ENCODE peak calls at places on chromosomes 12 and 14, in four cellular contexts. One of them, this sample, is unnamed. For H3K27me3, the result is how much of the 10 kb centered on the place peaks cover.

GRCh38 chr12:123028475-123028874 is 48.0 kb downstream of the ARL6IP4 start:
- DNase-seq in heart left ventricle: no peak
- DNase-seq in cardiac muscle cell: no peak
- DNase-seq in brain microvascular endothelial cell: no peak
- DNase-seq in this sample: no peak

GRCh38 chr12:25692115-25693035 is 139.3 kb upstream of the LMNTD1 start:
- DNase-seq in heart left ventricle: no peak
- DNase-seq in cardiac muscle cell: peak
- DNase-seq in brain microvascular endothelial cell: peak
- DNase-seq in this sample: no peak

GRCh38 chr12:40099423-40099853 is 6.4 kb downstream of the SLC2A13 start:
- DNase-seq in heart left ventricle: no peak
- DNase-seq in cardiac muscle cell: peak
- DNase-seq in brain microvascular endothelial cell: no peak
- DNase-seq in this sample: no peak

GRCh38 chr14:106842687-106843086 is 1316.3 kb downstream of the TMEM121 start:
- DNase-seq in heart left ventricle: no peak
- DNase-seq in cardiac muscle cell: no peak
- DNase-seq in brain microvascular endothelial cell: no peak
- DNase-seq in this sample: no peak

GRCh38 chr12:93176166-93176565 is 201.6 kb upstream of the NUDT4 start:
- DNase-seq in heart left ventricle: no peak
- DNase-seq in cardiac muscle cell: peak
- DNase-seq in brain microvascular endothelial cell: no peak
- DNase-seq in this sample: no peak

GRCh38 chr12:123942277-123942653 is 30.4 kb downstream of the CCDC92 start:
- DNase-seq in heart left ventricle: no peak
- DNase-seq in cardiac muscle cell: peak
- DNase-seq in brain microvascular endothelial cell: peak
- DNase-seq in this sample: peak

GRCh38 chr12:103657331-103657730 is 70.3 kb downstream of the STAB2 start:
- DNase-seq in heart left ventricle: no peak
- DNase-seq in cardiac muscle cell: peak
- DNase-seq in brain microvascular endothelial cell: no peak
- DNase-seq in this sample: no peak

GRCh38 chr14:30287579-30288445 is 271.1 kb upstream of the G2E3 start:
- DNase-seq in heart left ventricle: no peak
- DNase-seq in cardiac muscle cell: no peak
- DNase-seq in brain microvascular endothelial cell: no peak
- DNase-seq in this sample: no peak

GRCh38 chr12:106386836-106387555 is 29.4 kb downstream of the POLR3B start:
- DNase-seq in heart left ventricle: no peak
- DNase-seq in cardiac muscle cell: peak
- DNase-seq in brain microvascular endothelial cell: no peak
- DNase-seq in this sample: no peak

GRCh38 chr12:118544569-118544968 is 168.2 kb downstream of the SUDS3 start:
- DNase-seq in heart left ventricle: no peak
- DNase-seq in cardiac muscle cell: no peak
- DNase-seq in brain microvascular endothelial cell: peak
- DNase-seq in this sample: peak

GRCh38 chr12:78711954-78712353 is 152.6 kb upstream of the SYT1 start:
- DNase-seq in heart left ventricle: no peak
- DNase-seq in cardiac muscle cell: no peak
- DNase-seq in brain microvascular endothelial cell: no peak
- DNase-seq in this sample: no peak

GRCh38 chr12:44507471-44507870 is 368.6 kb downstream of the NELL2 start:
- DNase-seq in heart left ventricle: no peak
- DNase-seq in cardiac muscle cell: no peak
- DNase-seq in brain microvascular endothelial cell: no peak
- DNase-seq in this sample: no peak

GRCh38 chr14:45838597-45838996 is 585.6 kb upstream of the MIS18BP1 start:
- DNase-seq in heart left ventricle: no peak
- DNase-seq in cardiac muscle cell: no peak
- DNase-seq in brain microvascular endothelial cell: no peak
- DNase-seq in this sample: no peak

GRCh38 chr12:4112290-4112689 is 161.3 kb upstream of the CCND2 start:
- DNase-seq in heart left ventricle: no peak
- DNase-seq in cardiac muscle cell: no peak
- DNase-seq in brain microvascular endothelial cell: no peak
- DNase-seq in this sample: no peak

GRCh38 chr14:37147310-37147875 is 25.0 kb downstream of the SLC25A21 start:
- DNase-seq in heart left ventricle: no peak
- DNase-seq in cardiac muscle cell: peak
- DNase-seq in brain microvascular endothelial cell: no peak
- DNase-seq in this sample: no peak

GRCh38 chr12:118850244-118850825 is 131.0 kb upstream of the SRRM4 start:
- DNase-seq in heart left ventricle: no peak
- DNase-seq in cardiac muscle cell: no peak
- DNase-seq in brain microvascular endothelial cell: peak
- DNase-seq in this sample: no peak

GRCh38 chr14:42965512-42965911 is 1358.8 kb downstream of the LRFN5 start:
- DNase-seq in heart left ventricle: no peak
- DNase-seq in cardiac muscle cell: no peak
- DNase-seq in brain microvascular endothelial cell: no peak
- DNase-seq in this sample: no peak

GRCh38 chr12:10716704-10717315 is 6.3 kb downstream of the YBX3 start:
- DNase-seq in heart left ventricle: peak
- DNase-seq in cardiac muscle cell: peak
- DNase-seq in brain microvascular endothelial cell: peak
- DNase-seq in this sample: peak

GRCh38 chr12:123449103-123449736 is 8.7 kb upstream of the SNRNP35 start:
- DNase-seq in heart left ventricle: no peak
- DNase-seq in cardiac muscle cell: no peak
- DNase-seq in brain microvascular endothelial cell: no peak
- DNase-seq in this sample: no peak

GRCh38 chr12:91400249-91400648 is 217.6 kb upstream of the DCN start:
- DNase-seq in heart left ventricle: no peak
- DNase-seq in cardiac muscle cell: peak
- DNase-seq in brain microvascular endothelial cell: peak
- DNase-seq in this sample: no peak

GRCh38 chr12:132196038-132196872 is 52.0 kb downstream of the NOC4L start:
- DNase-seq in heart left ventricle: no peak
- DNase-seq in cardiac muscle cell: no peak
- DNase-seq in brain microvascular endothelial cell: no peak
- DNase-seq in this sample: no peak

GRCh38 chr12:111099186-111099585 is 178.8 kb upstream of the MYL2 start:
- DNase-seq in heart left ventricle: no peak
- DNase-seq in cardiac muscle cell: no peak
- DNase-seq in brain microvascular endothelial cell: no peak
- DNase-seq in this sample: no peak

GRCh38 chr14:55272415-55272786 is 1.2 kb downstream of the FBXO34 start:
- DNase-seq in heart left ventricle: no peak
- DNase-seq in cardiac muscle cell: no peak
- DNase-seq in brain microvascular endothelial cell: no peak
- DNase-seq in this sample: no peak

GRCh38 chr14:55276736-55277135 is 5.5 kb downstream of the FBXO34 start:
- DNase-seq in heart left ventricle: no peak
- DNase-seq in cardiac muscle cell: no peak
- DNase-seq in brain microvascular endothelial cell: no peak
- DNase-seq in this sample: no peak

GRCh38 chr14:55272922-55273321 is 1.7 kb downstream of the FBXO34 start:
- DNase-seq in heart left ventricle: no peak
- DNase-seq in cardiac muscle cell: no peak
- DNase-seq in brain microvascular endothelial cell: no peak
- DNase-seq in this sample: no peak

GRCh38 chr14:55274144-55274543 is 2.9 kb downstream of the FBXO34 start:
- DNase-seq in heart left ventricle: no peak
- DNase-seq in cardiac muscle cell: no peak
- DNase-seq in brain microvascular endothelial cell: no peak
- DNase-seq in this sample: no peak

DNA sequence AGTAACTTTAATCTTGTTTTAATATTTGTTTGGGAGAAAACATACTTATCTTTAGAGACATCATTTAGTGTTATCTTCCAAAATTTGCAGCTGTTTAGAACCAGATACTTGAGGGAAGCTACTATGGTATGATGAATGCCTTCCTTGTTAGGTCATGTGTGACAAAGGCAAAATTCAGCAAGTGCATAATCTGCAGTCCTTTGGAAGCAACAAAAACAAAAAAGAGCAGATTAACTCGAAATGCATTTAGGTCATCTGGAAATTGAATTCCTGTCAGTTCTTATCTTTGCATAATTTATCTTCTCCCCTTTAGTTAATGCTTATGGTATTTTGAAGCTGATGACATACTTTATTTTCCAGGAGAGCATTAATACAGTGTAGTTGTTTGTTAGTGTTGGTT is 3.5 kb downstream of the FBXO34 start:
- DNase-seq in heart left ventricle: no peak
- DNase-seq in cardiac muscle cell: peak
- DNase-seq in brain microvascular endothelial cell: peak
- DNase-seq in this sample: no peak
- H3K4me3 ChIP-seq in heart left ventricle: no peak
- H3K4me3 ChIP-seq in cardiac muscle cell: no peak
- H3K4me3 ChIP-seq in brain microvascular endothelial cell: no peak
- H3K4me3 ChIP-seq in this sample: no peak

GRCh38 chr12:48934312-48934706 is 9.0 kb upstream of the FKBP11 start:
- DNase-seq in heart left ventricle: no peak
- DNase-seq in cardiac muscle cell: no peak
- DNase-seq in brain microvascular endothelial cell: no peak
- DNase-seq in this sample: no peak

GRCh38 chr12:48938805-48939204 is 13.5 kb upstream of the FKBP11 start:
- DNase-seq in heart left ventricle: no peak
- DNase-seq in cardiac muscle cell: no peak
- DNase-seq in brain microvascular endothelial cell: no peak
- DNase-seq in this sample: no peak

GRCh38 chr12:48940181-48940580 is 14.9 kb upstream of the FKBP11 start:
- DNase-seq in heart left ventricle: no peak
- DNase-seq in cardiac muscle cell: no peak
- DNase-seq in brain microvascular endothelial cell: no peak
- DNase-seq in this sample: no peak

GRCh38 chr12:48936379-48936979 is 11.2 kb upstream of the FKBP11 start:
- DNase-seq in heart left ventricle: peak
- DNase-seq in cardiac muscle cell: peak
- DNase-seq in brain microvascular endothelial cell: peak
- DNase-seq in this sample: no peak

DNA sequence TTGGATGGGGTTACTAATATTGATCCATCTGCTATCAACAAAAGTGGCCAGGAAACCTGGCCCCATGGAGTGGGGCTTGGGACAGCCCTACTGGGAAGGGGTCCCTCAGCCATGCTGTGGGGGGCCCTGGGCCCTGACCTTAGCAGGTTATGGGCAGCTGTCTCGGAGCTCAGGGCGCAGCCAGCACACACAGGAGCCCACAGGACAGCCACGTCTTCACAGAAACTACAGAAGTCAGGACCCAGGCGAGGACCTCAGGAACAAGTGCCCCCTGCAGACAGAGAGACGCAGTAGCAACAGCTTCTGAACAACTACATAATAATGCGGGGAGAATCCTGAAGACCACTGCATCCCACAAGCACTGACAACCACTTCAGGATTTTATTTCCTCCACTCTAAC is 11.9 kb upstream of the FKBP11 start:
- DNase-seq in heart left ventricle: no peak
- DNase-seq in cardiac muscle cell: no peak
- DNase-seq in brain microvascular endothelial cell: no peak
- DNase-seq in this sample: no peak
- TF ChIP-seq CTCF in heart left ventricle: no peak
- TF ChIP-seq CTCF in cardiac muscle cell: peak
- TF ChIP-seq CTCF in brain microvascular endothelial cell: peak
- TF ChIP-seq CTCF in this sample: peak

DNA sequence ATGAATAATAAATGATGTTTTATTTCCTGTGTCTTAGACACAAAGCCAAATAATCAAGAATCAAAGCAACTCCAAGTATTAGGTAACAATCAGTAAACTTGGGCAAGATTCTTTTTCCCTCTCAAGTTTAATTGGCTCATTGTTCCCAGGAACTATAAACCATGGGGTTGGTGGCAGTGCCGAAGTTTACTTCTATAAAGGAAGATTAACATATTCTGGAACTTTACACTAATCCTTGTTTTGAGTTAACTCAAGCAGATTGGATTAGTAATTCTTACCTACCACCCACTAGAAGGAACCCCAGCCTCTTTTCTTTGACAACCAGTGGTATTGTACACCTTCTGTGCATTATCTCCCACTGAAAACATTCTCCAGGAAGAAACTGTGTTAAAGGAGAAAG is 197.1 kb downstream of the EXOC5 start:
- DNase-seq in heart left ventricle: no peak
- DNase-seq in cardiac muscle cell: no peak
- DNase-seq in brain microvascular endothelial cell: no peak
- DNase-seq in this sample: no peak
- H3K27me3 ChIP-seq in heart left ventricle: under half
- H3K27me3 ChIP-seq in cardiac muscle cell: under half
- H3K27me3 ChIP-seq in brain microvascular endothelial cell: under half
- H3K27me3 ChIP-seq in this sample: under half

GRCh38 chr14:65628664-65629063 is 216.1 kb downstream of the FUT8 start:
- DNase-seq in heart left ventricle: no peak
- DNase-seq in cardiac muscle cell: no peak
- DNase-seq in brain microvascular endothelial cell: no peak
- DNase-seq in this sample: no peak

GRCh38 chr14:65632487-65632886 is 220.0 kb downstream of the FUT8 start:
- DNase-seq in heart left ventricle: no peak
- DNase-seq in cardiac muscle cell: no peak
- DNase-seq in brain microvascular endothelial cell: no peak
- DNase-seq in this sample: no peak

GRCh38 chr14:65627315-65627714 is 214.8 kb downstream of the FUT8 start:
- DNase-seq in heart left ventricle: no peak
- DNase-seq in cardiac muscle cell: no peak
- DNase-seq in brain microvascular endothelial cell: no peak
- DNase-seq in this sample: no peak

GRCh38 chr14:65631040-65631439 is 218.5 kb downstream of the FUT8 start:
- DNase-seq in heart left ventricle: no peak
- DNase-seq in cardiac muscle cell: no peak
- DNase-seq in brain microvascular endothelial cell: no peak
- DNase-seq in this sample: no peak
- H3K4me3 ChIP-seq in heart left ventricle: no peak
- H3K4me3 ChIP-seq in cardiac muscle cell: no peak
- H3K4me3 ChIP-seq in brain microvascular endothelial cell: no peak
- H3K4me3 ChIP-seq in this sample: no peak

GRCh38 chr12:57521475-57522018 is 1.1 kb upstream of the MBD6 start:
- DNase-seq in heart left ventricle: peak
- DNase-seq in cardiac muscle cell: peak
- DNase-seq in brain microvascular endothelial cell: no peak
- DNase-seq in this sample: no peak
- TF ChIP-seq CTCF in heart left ventricle: no peak
- TF ChIP-seq CTCF in cardiac muscle cell: peak
- TF ChIP-seq CTCF in brain microvascular endothelial cell: peak
- TF ChIP-seq CTCF in this sample: peak

GRCh38 chr12:53989227-53990113 is 4.5 kb downstream of the HOXC10 start:
- DNase-seq in heart left ventricle: no peak
- DNase-seq in cardiac muscle cell: peak
- DNase-seq in brain microvascular endothelial cell: no peak
- DNase-seq in this sample: no peak
- H3K27me3 ChIP-seq in heart left ventricle: half or more
- H3K27me3 ChIP-seq in cardiac muscle cell: half or more
- H3K27me3 ChIP-seq in brain microvascular endothelial cell: half or more
- H3K27me3 ChIP-seq in this sample: under half